ENCODE peak calls at places on chromosomes 6 and 20, in seven cellular contexts. U is SK-N-SH, G is K562, S is HepG2, K is HCT116, V is GM12878, Y is H1. E is an unnamed sample.

GRCh38 chr6:85406641-85407075 is 43.2 kb upstream of the NT5E start:
- DNase-seq in V (no peak), U (no peak), K (no peak), G (no peak), S (no peak), Y (no peak), E (no peak)

GRCh38 chr20:20130399-20130798 is 78.1 kb downstream of the CFAP61 start:
- DNase-seq in Y (no peak), K (peak), V (peak), S (peak), U (no peak), G (no peak), E (peak)

GRCh38 chr6:157710604-157711003 is 112.4 kb upstream of the SNX9 start:
- DNase-seq in K (no peak), U (no peak), G (no peak), Y (no peak), S (no peak), V (no peak), E (no peak)

GRCh38 chr6:7540595-7540994 is 876 bp upstream of the DSP start:
- DNase-seq in V (no peak), K (no peak), S (no peak), Y (no peak), U (peak), G (no peak), E (peak)

GRCh38 chr6:121839891-121840290 is 404.4 kb downstream of the GJA1 start:
- DNase-seq in V (no peak), G (no peak), Y (no peak), U (no peak), S (no peak), K (no peak), E (no peak)

GRCh38 chr20:36825374-36826104 is 50.4 kb upstream of the TLDC2 start:
- DNase-seq in G (no peak), U (peak), K (no peak), V (no peak), S (no peak), Y (no peak), E (no peak)

GRCh38 chr20:5154543-5154925 is 27.7 kb downstream of the CDS2 start:
- DNase-seq in V (no peak), G (no peak), U (no peak), K (no peak), Y (no peak), S (no peak), E (no peak)

GRCh38 chr6:43669922-43670622 is 17.5 kb downstream of the MRPS18A start:
- DNase-seq in G (peak), V (no peak), U (no peak), S (no peak), K (no peak), Y (peak), E (peak)

GRCh38 chr6:49664817-49665216 is 28.2 kb upstream of the RHAG start:
- DNase-seq in K (no peak), G (no peak), S (no peak), U (no peak), V (no peak), Y (no peak), E (no peak)

GRCh38 chr6:22236626-22237414 is 60.0 kb downstream of the PRL start:
- DNase-seq in U (no peak), V (no peak), S (no peak), G (no peak), K (no peak), Y (no peak), E (peak)

GRCh38 chr20:50050214-50050613 is 62.7 kb downstream of the UBE2V1 start:
- DNase-seq in U (no peak), K (no peak), G (no peak), S (no peak), Y (no peak), V (no peak), E (no peak)
- TF ChIP-seq JUND in U (no peak), K (no peak), G (no peak), S (no peak), Y (no peak), V (no peak), E (no peak)

DNA sequence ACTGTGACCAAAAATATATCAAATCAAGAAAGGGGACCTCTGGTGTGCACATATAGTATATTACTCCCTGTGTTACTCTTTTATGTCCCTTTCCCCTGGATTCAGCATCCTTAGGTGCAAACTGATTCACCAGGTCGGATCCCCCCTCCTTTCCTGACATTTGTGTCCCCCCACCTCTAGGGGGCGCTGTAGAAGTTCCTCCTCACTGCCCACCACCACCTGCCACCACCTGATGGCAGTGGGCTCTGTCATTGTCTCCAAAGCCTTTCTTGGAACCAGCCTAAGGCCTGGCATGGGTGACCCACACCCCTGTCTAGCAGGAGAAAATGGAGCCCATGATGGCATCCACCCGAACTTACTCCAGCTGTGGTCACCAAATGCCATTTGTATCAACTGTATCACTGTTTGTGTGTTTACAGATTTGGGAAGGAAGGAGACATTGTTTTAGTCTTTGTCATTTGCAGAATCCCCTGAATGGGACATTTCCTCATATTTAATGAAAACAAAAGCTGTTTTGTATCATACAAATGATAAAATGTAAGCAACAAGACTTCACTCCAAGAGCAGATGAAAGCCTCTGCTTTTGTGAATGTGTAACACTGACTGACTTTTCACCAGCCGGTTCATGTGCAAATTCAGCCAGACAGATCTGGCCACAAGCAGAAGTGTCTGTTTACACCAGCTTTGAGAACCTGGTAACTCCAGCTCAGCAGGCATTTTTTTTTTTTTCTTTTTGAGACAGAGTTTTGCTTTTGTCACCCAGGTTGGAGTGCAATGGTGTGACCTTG is 66.2 kb downstream of the ARMC2 start:
- DNase-seq in Y (peak), U (peak), K (peak), S (peak), V (no peak), G (peak), E (no peak)
- TF ChIP-seq JUND in Y (peak), U (no peak), K (no peak), S (no peak), V (no peak), G (no peak), E (no peak)

GRCh38 chr20:49603209-49603627 is 35.3 kb upstream of the PTGIS start:
- DNase-seq in G (no peak), S (peak), U (peak), K (no peak), V (no peak), Y (no peak), E (no peak)
- TF ChIP-seq JUND in G (no peak), S (no peak), U (no peak), K (no peak), V (no peak), Y (no peak), E (no peak)

DNA sequence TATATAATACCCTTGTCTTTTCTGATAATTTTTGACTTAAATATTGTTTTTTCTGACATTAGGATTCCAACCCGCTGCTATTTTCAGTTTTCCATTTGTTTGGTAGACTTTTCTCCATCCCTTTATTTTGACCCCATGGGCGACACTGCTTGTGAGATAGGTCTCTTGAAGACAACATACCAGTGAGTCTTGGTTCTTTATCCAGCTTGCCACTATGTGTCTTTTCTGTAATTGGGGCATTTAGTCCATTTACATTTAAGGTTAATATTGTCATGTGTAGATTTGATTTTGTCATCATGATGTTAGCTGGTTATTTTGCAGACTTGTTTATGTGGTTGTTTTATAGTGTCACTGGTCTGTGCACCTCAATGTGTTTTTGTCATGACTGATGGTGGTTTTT is 67.7 kb upstream of the IRAK1BP1 start:
- DNase-seq in K (no peak), S (no peak), V (no peak), Y (no peak), G (no peak), U (no peak), E (no peak)
- TF ChIP-seq JUND in K (no peak), S (no peak), V (no peak), Y (no peak), G (no peak), U (no peak), E (no peak)

GRCh38 chr20:50366270-50367103 is 143.7 kb upstream of the PTPN1 start:
- DNase-seq in S (peak), G (no peak), U (peak), Y (no peak), V (no peak), K (no peak), E (no peak)
- TF ChIP-seq JUND in S (peak), G (no peak), U (no peak), Y (no peak), V (no peak), K (no peak), E (no peak)

GRCh38 chr20:63281741-63282665 is 9.4 kb downstream of the ARFGAP1 start:
- DNase-seq in S (no peak), G (no peak), U (no peak), Y (no peak), V (no peak), K (no peak), E (no peak)
- TF ChIP-seq JUND in S (no peak), G (no peak), U (no peak), Y (no peak), V (no peak), K (no peak), E (no peak)

DNA sequence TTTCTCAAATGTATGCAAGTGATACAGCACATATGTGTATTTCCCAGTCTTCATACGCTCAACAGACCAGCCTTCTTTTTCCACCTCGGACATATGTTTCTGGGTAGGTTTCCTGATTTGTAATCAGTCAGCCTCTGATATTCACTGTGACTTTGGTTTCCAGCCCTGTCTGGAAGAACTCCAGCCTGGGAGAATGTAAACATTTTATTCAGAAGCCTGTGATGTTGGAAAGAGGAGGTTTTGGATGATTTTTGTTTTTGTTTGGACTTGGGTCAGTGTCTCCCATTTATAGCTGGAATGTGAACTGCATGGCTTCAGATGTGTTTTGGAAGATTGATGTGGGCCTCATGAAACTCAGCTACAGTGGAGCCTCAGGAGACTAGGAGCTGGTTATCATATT is 172.2 kb upstream of the CENPW start:
- DNase-seq in G (no peak), U (no peak), S (no peak), V (no peak), K (no peak), Y (no peak), E (no peak)
- TF ChIP-seq JUND in G (no peak), U (no peak), S (no peak), V (no peak), K (no peak), Y (no peak), E (no peak)

GRCh38 chr20:57094991-57095390 is 171.4 kb downstream of the BMP7 start:
- DNase-seq in V (no peak), Y (no peak), K (no peak), G (no peak), U (no peak), S (no peak), E (no peak)
- TF ChIP-seq JUND in V (no peak), Y (no peak), K (no peak), G (no peak), U (no peak), S (no peak), E (no peak)

GRCh38 chr6:164911151-164911550 is 398.3 kb downstream of the C6orf118 start:
- DNase-seq in U (no peak), K (no peak), Y (no peak), G (no peak), V (no peak), S (no peak), E (no peak)

GRCh38 chr6:164917211-164917610 is 392.2 kb downstream of the C6orf118 start:
- DNase-seq in S (no peak), Y (no peak), K (no peak), U (no peak), G (no peak), V (no peak), E (no peak)

DNA sequence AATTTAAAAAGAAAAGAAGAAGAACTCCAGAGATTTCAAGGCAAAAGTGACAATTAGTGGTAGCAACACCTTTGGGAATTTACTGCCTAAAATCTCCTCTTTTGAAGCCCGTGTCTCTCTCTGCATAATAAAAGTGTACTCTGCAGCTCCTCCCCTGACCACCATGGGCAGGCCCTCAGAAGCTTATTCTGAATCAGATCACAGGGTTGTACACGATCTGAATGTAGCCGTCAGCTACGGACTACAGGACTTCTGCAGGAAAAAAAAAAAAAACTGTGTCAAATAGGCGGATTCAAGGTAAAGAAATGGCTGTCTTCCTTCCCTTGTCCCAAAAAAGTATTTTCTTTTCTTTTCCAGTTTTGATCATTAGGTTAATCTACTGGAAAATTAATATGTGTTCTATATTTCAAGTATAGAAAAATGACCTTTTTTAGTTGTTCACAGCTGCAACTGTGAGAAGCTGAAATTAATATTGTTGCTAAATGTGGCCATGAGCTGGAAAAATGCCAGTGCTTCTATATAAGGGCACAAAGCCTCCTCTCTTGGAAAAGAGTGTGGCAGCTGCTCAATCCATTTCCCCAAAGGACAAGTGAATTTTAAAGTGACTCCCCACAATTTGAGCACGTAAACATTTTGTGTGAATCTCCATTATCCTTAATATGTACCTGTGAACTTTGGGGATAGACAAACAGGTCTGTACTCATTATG is 397.4 kb downstream of the C6orf118 start:
- DNase-seq in U (no peak), V (no peak), K (no peak), Y (no peak), G (no peak), S (no peak), E (no peak)
- TF ChIP-seq JUND in U (no peak), V (no peak), K (no peak), Y (no peak), G (no peak), S (no peak), E (no peak)

GRCh38 chr20:25127761-25128537 is 46.0 kb upstream of the VSX1 start:
- DNase-seq in S (no peak), Y (no peak), U (no peak), K (no peak), V (no peak), G (no peak), E (no peak)

GRCh38 chr20:25128649-25129048 is 46.7 kb upstream of the VSX1 start:
- DNase-seq in K (no peak), V (no peak), U (no peak), S (no peak), Y (no peak), G (no peak), E (no peak)

GRCh38 chr20:25126204-25126603 is 44.3 kb upstream of the VSX1 start:
- DNase-seq in V (no peak), K (no peak), G (no peak), U (no peak), S (no peak), Y (peak), E (no peak)

GRCh38 chr20:25125636-25126035 is 43.7 kb upstream of the VSX1 start:
- DNase-seq in G (no peak), V (no peak), Y (peak), U (no peak), K (no peak), S (no peak), E (no peak)

GRCh38 chr20:25126630-25127029 is 44.7 kb upstream of the VSX1 start:
- DNase-seq in K (no peak), V (no peak), S (no peak), U (no peak), Y (peak), G (no peak), E (no peak)
- TF ChIP-seq JUND in K (no peak), V (no peak), S (no peak), U (no peak), Y (no peak), G (no peak), E (no peak)

E was measured in T47D.